ENCODE peak calls at places on chromosomes 12 and 14, in ten cellular contexts. O is foreskin fibroblast, N is H9, L is epithelial cell of esophagus, W is left ventricle myocardium inferior, Z is upper lobe of left lung, Y is neural crest cell, P is omental fat pad, B is uterus, I is GM23338. M is an unnamed sample.

GRCh38 chr14:96962337-96962736 is 165.2 kb downstream of the VRK1 start:
- DNase-seq in O (no peak), N (no peak), L (no peak), W (no peak), Z (no peak), Y (no peak), P (no peak), B (no peak), I (no peak), M (no peak)

GRCh38 chr12:52251367-52252055 is 18.5 kb downstream of the KRT7 start:
- DNase-seq in O (no peak), N (no peak), L (no peak), W (no peak), Z (no peak), Y (no peak), P (peak; percentile 17), B (no peak), I (no peak), M (no peak)

GRCh38 chr12:130127527-130127908 is 34.7 kb upstream of the FZD10 start:
- DNase-seq in O (no peak), N (no peak), L (no peak), W (no peak), Z (no peak), Y (no peak), P (no peak), B (peak; percentile 27), I (no peak), M (no peak)

GRCh38 chr12:114982760-114983159 is 298.8 kb upstream of the TBX3 start:
- DNase-seq in O (peak; percentile 18), N (no peak), L (peak; percentile 54), W (no peak), Z (no peak), Y (no peak), P (no peak), B (no peak), I (peak; percentile 36), M (no peak)

GRCh38 chr12:120709976-120710804 is at the start of gene UNC119B:
- DNase-seq in O (peak; percentile 79), N (peak; percentile 89), L (peak; percentile 52), W (peak; percentile 78), Z (peak; percentile 95), Y (peak; percentile 65), P (no peak), B (peak; percentile 70), I (peak; percentile 83), M (peak; percentile 72)

GRCh38 chr12:109466821-109467220 is 10.3 kb downstream of the KCTD10 start:
- DNase-seq in O (no peak), N (no peak), L (no peak), W (no peak), Z (no peak), Y (no peak), P (no peak), B (no peak), I (no peak), M (no peak)

GRCh38 chr14:96754162-96754844 is 42.9 kb upstream of the VRK1 start:
- DNase-seq in O (no peak), N (no peak), L (no peak), W (no peak), Z (no peak), Y (no peak), P (no peak), B (no peak), I (no peak), M (no peak)

GRCh38 chr12:12839886-12840285 is 26.7 kb downstream of the DDX47 start:
- DNase-seq in O (peak; percentile 95), N (no peak), L (peak; percentile 73), W (no peak), Z (no peak), Y (no peak), P (no peak), B (no peak), I (no peak), M (peak; percentile 84)

GRCh38 chr12:124379938-124380754 is 85.3 kb downstream of the RFLNA start:
- DNase-seq in O (peak; percentile 92), N (no peak), L (peak; percentile 75), W (peak; percentile 66), Z (peak; percentile 86), Y (no peak), P (no peak), B (peak; percentile 81), I (no peak), M (peak; percentile 82)

GRCh38 chr14:63478024-63478423 is 65.2 kb downstream of the PPP2R5E start:
- DNase-seq in O (no peak), N (no peak), L (no peak), W (no peak), Z (no peak), Y (no peak), P (no peak), B (no peak), I (no peak), M (no peak)

GRCh38 chr12:2691340-2692111 is 103.2 kb upstream of the FKBP4 start:
- DNase-seq in O (peak; percentile 19), N (peak; percentile 73), L (peak; percentile 1), W (no peak), Z (peak; percentile 86), Y (peak; percentile 33), P (no peak), B (no peak), I (peak; percentile 72), M (no peak)

GRCh38 chr14:98182385-98183055 is 1089.5 kb downstream of the BCL11B start:
- DNase-seq in O (no peak), N (no peak), L (peak; percentile 71), W (no peak), Z (no peak), Y (no peak), P (no peak), B (no peak), I (no peak), M (no peak)

GRCh38 chr14:92404938-92405337 is 82.0 kb downstream of the SLC24A4 start:
- DNase-seq in O (no peak), N (no peak), L (no peak), W (no peak), Z (no peak), Y (no peak), P (no peak), B (no peak), I (no peak), M (no peak)

DNA sequence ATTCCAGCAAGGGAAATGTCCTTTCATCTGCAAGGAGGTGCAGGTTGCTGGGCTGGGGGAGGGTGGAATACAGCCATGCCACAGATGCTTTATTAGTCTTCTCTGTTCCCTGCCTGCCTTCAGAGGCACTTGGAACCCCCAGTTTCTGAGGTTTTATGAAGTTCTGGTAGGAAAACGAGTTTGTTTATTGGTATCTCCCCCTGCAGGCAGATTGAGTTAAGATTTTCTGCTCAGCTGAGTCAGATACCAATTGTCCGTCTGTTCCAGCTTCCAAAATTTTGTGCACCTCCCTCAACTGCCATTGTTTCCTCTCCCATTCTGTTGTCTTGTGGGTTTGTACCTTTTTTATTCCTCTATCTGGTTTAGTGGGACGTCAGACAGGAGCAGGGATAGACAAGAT is 155.6 kb downstream of the ETV6 start:
- DNase-seq in O (no peak), N (no peak), L (no peak), W (no peak), Z (no peak), Y (no peak), P (no peak), B (no peak), I (no peak), M (no peak)
- TF ChIP-seq CTCF in O (no peak), N (peak; percentile 49), L (peak; percentile 17), W (no peak), Z (no peak), Y (peak; percentile 40), P (no peak), B (no peak), I (peak; percentile 48), M (no peak)

GRCh38 chr12:18139989-18140596 is 50.1 kb upstream of the RERGL start:
- DNase-seq in O (peak; percentile 53), N (no peak), L (peak; percentile 42), W (no peak), Z (no peak), Y (no peak), P (no peak), B (no peak), I (peak; percentile 63), M (no peak)
- TF ChIP-seq CTCF in O (peak; percentile 25), N (peak; percentile 89), L (peak; percentile 34), W (peak; percentile 75), Z (no peak), Y (peak; percentile 96), P (no peak), B (peak; percentile 50), I (peak; percentile 83), M (peak; percentile 73)

GRCh38 chr12:56257491-56258067 is 605 bp downstream of the ANKRD52 start:
- DNase-seq in O (peak; percentile 56), N (peak; percentile 86), L (peak; percentile 52), W (no peak), Z (no peak), Y (peak; percentile 38), P (no peak), B (no peak), I (peak; percentile 87), M (peak; percentile 46)

GRCh38 chr12:56255671-56256070 is 2.5 kb downstream of the ANKRD52 start:
- DNase-seq in O (no peak), N (no peak), L (no peak), W (no peak), Z (no peak), Y (no peak), P (no peak), B (no peak), I (no peak), M (no peak)

GRCh38 chr12:56258068-56258819 is at the start of gene ANKRD52:
- DNase-seq in O (peak; percentile 92), N (peak; percentile 79), L (peak; percentile 76), W (peak; percentile 81), Z (peak; percentile 97), Y (peak; percentile 74), P (peak; percentile 37), B (peak; percentile 77), I (peak; percentile 87), M (peak; percentile 77)

GRCh38 chr12:56257071-56257470 is 1.1 kb downstream of the ANKRD52 start:
- DNase-seq in O (no peak), N (no peak), L (no peak), W (no peak), Z (no peak), Y (no peak), P (no peak), B (no peak), I (peak; percentile 43), M (no peak)

DNA sequence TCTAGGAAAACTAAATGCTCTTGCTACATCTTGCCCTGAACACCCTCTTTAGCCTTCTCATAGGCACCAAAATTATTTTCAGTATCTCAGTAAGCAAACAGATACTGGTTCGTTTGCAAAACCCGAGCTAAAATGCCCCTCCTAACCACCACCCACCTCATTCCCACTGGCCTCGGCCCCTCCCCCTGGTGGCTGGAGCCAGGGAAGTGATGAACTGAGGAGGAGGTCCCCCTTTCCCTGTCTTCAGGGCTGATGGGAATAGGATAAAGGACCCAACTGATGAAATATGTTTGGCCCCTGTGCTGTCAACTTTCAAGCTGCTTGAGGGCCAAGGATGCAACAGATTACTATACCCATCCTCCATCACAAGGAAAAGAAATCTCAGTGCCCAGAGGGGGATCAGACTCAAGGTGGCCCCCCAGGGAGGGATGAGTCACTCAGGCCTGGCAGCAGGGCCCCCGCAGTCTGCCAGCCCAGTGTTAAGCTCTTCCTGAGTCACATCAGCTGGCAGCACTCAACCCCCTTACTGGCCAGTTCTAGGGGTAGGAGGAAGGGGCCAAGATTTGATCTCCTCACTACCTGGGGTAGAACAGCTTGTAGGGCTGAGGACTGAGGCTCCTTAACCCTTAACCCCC is 1.7 kb downstream of the ANKRD52 start:
- DNase-seq in O (peak; percentile 79), N (peak; percentile 33), L (peak; percentile 13), W (no peak), Z (no peak), Y (no peak), P (no peak), B (no peak), I (peak; percentile 40), M (no peak)
- TF ChIP-seq CTCF in O (no peak), N (peak; percentile 39), L (no peak), W (no peak), Z (no peak), Y (no peak), P (no peak), B (no peak), I (peak; percentile 28), M (no peak)

GRCh38 chr14:65604946-65605345 is 192.4 kb downstream of the FUT8 start:
- DNase-seq in O (peak; percentile 5), N (no peak), L (peak; percentile 19), W (no peak), Z (no peak), Y (no peak), P (no peak), B (no peak), I (no peak), M (no peak)
- TF ChIP-seq CTCF in O (peak; percentile 5), N (no peak), L (no peak), W (peak; percentile 30), Z (no peak), Y (no peak), P (no peak), B (no peak), I (no peak), M (no peak)